ENCODE peak calls at places on chromosomes 12 and 14, in ten cellular contexts. C, O, P, W, U, B, J, D, E and Y are unnamed samples. For H3K4me1 and H3K9me3, the result is how much of the 10 kb centered on the place peaks cover.

GRCh38 chr12:69405466-69405865 is 45.9 kb downstream of the YEATS4 start:
- DNase-seq in C (peak), O (no peak), P (no peak), W (no peak), U (no peak), B (peak), J (no peak), D (no peak), E (peak), Y (no peak)

GRCh38 chr12:54156578-54156977 is 32.2 kb downstream of the SMUG1 start:
- DNase-seq in C (no peak), O (no peak), P (no peak), W (no peak), U (no peak), B (peak), J (no peak), D (no peak), E (no peak), Y (no peak)

GRCh38 chr12:4270670-4271432 is 2.7 kb upstream of the CCND2 start:
- DNase-seq in C (no peak), O (peak), P (peak), W (peak), U (peak), B (no peak), J (peak), D (peak), E (no peak), Y (no peak)

GRCh38 chr12:52825961-52826360 is 8.2 kb downstream of the KRT79 start:
- DNase-seq in C (no peak), O (no peak), P (no peak), W (no peak), U (no peak), B (no peak), J (no peak), D (no peak), E (no peak), Y (no peak)

GRCh38 chr12:101925352-101925751 is 48.0 kb downstream of the DRAM1 start:
- DNase-seq in C (peak), O (peak), P (peak), W (peak), U (no peak), B (peak), J (no peak), D (peak), E (peak), Y (no peak)

GRCh38 chr14:61111145-61112130 is 130.4 kb downstream of the SLC38A6 start:
- DNase-seq in C (no peak), O (no peak), P (no peak), W (no peak), U (no peak), B (no peak), J (no peak), D (no peak), E (no peak), Y (no peak)

GRCh38 chr12:14948672-14949071 is 10.3 kb upstream of the ERP27 start:
- DNase-seq in C (no peak), O (no peak), P (peak), W (peak), U (peak), B (no peak), J (peak), D (no peak), E (no peak), Y (no peak)

GRCh38 chr12:76637807-76638206 is 78.2 kb upstream of the OSBPL8 start:
- DNase-seq in C (no peak), O (no peak), P (no peak), W (no peak), U (no peak), B (peak), J (no peak), D (no peak), E (no peak), Y (no peak)

GRCh38 chr14:75301666-75302325 is 23.2 kb downstream of the FOS start:
- DNase-seq in C (peak), O (peak), P (no peak), W (peak), U (no peak), B (no peak), J (peak), D (peak), E (no peak), Y (no peak)

GRCh38 chr12:57735952-57736742 is 2.4 kb downstream of the AGAP2 start:
- DNase-seq in C (peak), O (peak), P (no peak), W (no peak), U (no peak), B (peak), J (peak), D (no peak), E (no peak), Y (no peak)

GRCh38 chr14:89215166-89215940 is 201.7 kb downstream of the FOXN3 start:
- DNase-seq in C (no peak), O (no peak), P (no peak), W (no peak), U (no peak), B (peak), J (no peak), D (no peak), E (no peak), Y (no peak)

GRCh38 chr14:75486317-75486716 is 36.0 kb upstream of the BATF start:
- DNase-seq in C (no peak), O (no peak), P (no peak), W (no peak), U (no peak), B (no peak), J (peak), D (no peak), E (no peak), Y (no peak)

GRCh38 chr12:114995891-114996290 is 311.9 kb upstream of the TBX3 start:
- DNase-seq in C (no peak), O (no peak), P (no peak), W (no peak), U (no peak), B (no peak), J (no peak), D (no peak), E (no peak), Y (no peak)

GRCh38 chr14:92553456-92553855 is 39.9 kb downstream of the RIN3 start:
- DNase-seq in C (no peak), O (no peak), P (peak), W (no peak), U (no peak), B (peak), J (no peak), D (no peak), E (peak), Y (no peak)

GRCh38 chr12:1398673-1399072 is 195.7 kb downstream of the FBXL14 start:
- DNase-seq in C (no peak), O (no peak), P (no peak), W (no peak), U (no peak), B (no peak), J (peak), D (no peak), E (no peak), Y (no peak)

GRCh38 chr12:100127766-100128508 is 14.7 kb downstream of the BLTP3B start:
- DNase-seq in C (no peak), O (no peak), P (no peak), W (no peak), U (no peak), B (no peak), J (no peak), D (no peak), E (no peak), Y (no peak)

GRCh38 chr12:80445083-80445482 is 1.0 kb downstream of the PTPRQ start:
- DNase-seq in C (no peak), O (no peak), P (no peak), W (no peak), U (no peak), B (peak), J (no peak), D (no peak), E (no peak), Y (no peak)

GRCh38 chr12:94616217-94616729 is 34.1 kb downstream of the TMCC3 start:
- DNase-seq in C (peak), O (no peak), P (peak), W (peak), U (no peak), B (no peak), J (peak), D (no peak), E (peak), Y (peak)

GRCh38 chr14:59679872-59680271 is 103.3 kb upstream of the CCDC175 start:
- DNase-seq in C (peak), O (no peak), P (peak), W (no peak), U (no peak), B (no peak), J (no peak), D (no peak), E (no peak), Y (no peak)

GRCh38 chr12:53145861-53146260 is 34.7 kb upstream of the ZNF740 start:
- DNase-seq in C (no peak), O (no peak), P (no peak), W (no peak), U (no peak), B (no peak), J (no peak), D (no peak), E (no peak), Y (no peak)

GRCh38 chr12:24907464-24907863 is 41.4 kb downstream of the BCAT1 start:
- DNase-seq in C (no peak), O (no peak), P (no peak), W (no peak), U (no peak), B (no peak), J (no peak), D (no peak), E (no peak), Y (no peak)

GRCh38 chr12:99824900-99825562 is 159.7 kb downstream of the ANKS1B start:
- DNase-seq in C (no peak), O (no peak), P (no peak), W (no peak), U (no peak), B (no peak), J (no peak), D (no peak), E (no peak), Y (no peak)

GRCh38 chr12:94082690-94083089 is 65.7 kb upstream of the PLXNC1 start:
- DNase-seq in C (no peak), O (no peak), P (no peak), W (no peak), U (no peak), B (no peak), J (no peak), D (no peak), E (no peak), Y (no peak)

GRCh38 chr14:62002636-62003035 is 240.4 kb downstream of the SNAPC1 start:
- DNase-seq in C (no peak), O (no peak), P (no peak), W (no peak), U (no peak), B (no peak), J (no peak), D (no peak), E (no peak), Y (no peak)

GRCh38 chr14:87705439-87705896 is 287.5 kb downstream of the GALC start:
- DNase-seq in C (no peak), O (no peak), P (no peak), W (no peak), U (no peak), B (no peak), J (no peak), D (no peak), E (no peak), Y (no peak)

GRCh38 chr14:94550041-94550440 is 11.2 kb upstream of the SERPINA4 start:
- DNase-seq in C (no peak), O (no peak), P (no peak), W (no peak), U (no peak), B (no peak), J (no peak), D (no peak), E (no peak), Y (no peak)

GRCh38 chr12:26091837-26092236 is 33.0 kb downstream of the BHLHE41 start:
- DNase-seq in C (peak), O (no peak), P (no peak), W (no peak), U (no peak), B (no peak), J (no peak), D (no peak), E (no peak), Y (no peak)

GRCh38 chr14:59483819-59484610 is at the start of the genes JKAMP and L3HYPDH:
- DNase-seq in C (peak), O (peak), P (peak), W (peak), U (peak), B (peak), J (peak), D (peak), E (peak), Y (peak)

GRCh38 chr14:74593241-74593985 is 18.6 kb downstream of the LTBP2 start:
- DNase-seq in C (no peak), O (no peak), P (no peak), W (no peak), U (no peak), B (no peak), J (no peak), D (no peak), E (no peak), Y (no peak)

GRCh38 chr12:89864419-89864818 is 155.8 kb upstream of the ATP2B1 start:
- DNase-seq in C (no peak), O (no peak), P (no peak), W (no peak), U (no peak), B (no peak), J (no peak), D (no peak), E (no peak), Y (no peak)

GRCh38 chr14:99244299-99244959 is 27.6 kb downstream of the BCL11B start:
- DNase-seq in C (no peak), O (no peak), P (no peak), W (no peak), U (no peak), B (no peak), J (no peak), D (no peak), E (no peak), Y (no peak)

GRCh38 chr14:99244960-99245340 is 27.0 kb downstream of the BCL11B start:
- DNase-seq in C (no peak), O (no peak), P (no peak), W (no peak), U (no peak), B (no peak), J (no peak), D (no peak), E (no peak), Y (no peak)

GRCh38 chr14:99246536-99247083 is 25.4 kb downstream of the BCL11B start:
- DNase-seq in C (no peak), O (no peak), P (no peak), W (no peak), U (peak), B (no peak), J (no peak), D (no peak), E (no peak), Y (peak)

GRCh38 chr14:99247091-99247729 is 24.8 kb downstream of the BCL11B start:
- DNase-seq in C (no peak), O (no peak), P (no peak), W (no peak), U (no peak), B (no peak), J (no peak), D (no peak), E (no peak), Y (peak)

GRCh38 chr14:99245541-99246511 is 26.2 kb downstream of the BCL11B start:
- DNase-seq in C (no peak), O (no peak), P (no peak), W (no peak), U (no peak), B (no peak), J (no peak), D (no peak), E (no peak), Y (peak)
- H3K4me1 ChIP-seq in C (under half), O (under half), P (under half), W (under half), U (half or more), B (under half), J (under half), D (half or more), E (under half), Y (under half)

GRCh38 chr14:98928418-98928817 is 343.6 kb downstream of the BCL11B start:
- DNase-seq in C (no peak), O (no peak), P (no peak), W (no peak), U (no peak), B (no peak), J (no peak), D (peak), E (no peak), Y (no peak)

GRCh38 chr14:98925362-98926040 is 346.5 kb downstream of the BCL11B start:
- DNase-seq in C (no peak), O (no peak), P (no peak), W (no peak), U (no peak), B (no peak), J (no peak), D (peak), E (no peak), Y (no peak)

GRCh38 chr14:98924046-98924445 is 348.0 kb downstream of the BCL11B start:
- DNase-seq in C (no peak), O (no peak), P (no peak), W (no peak), U (no peak), B (no peak), J (no peak), D (peak), E (no peak), Y (no peak)

GRCh38 chr14:98926151-98926550 is 345.8 kb downstream of the BCL11B start:
- DNase-seq in C (no peak), O (no peak), P (no peak), W (no peak), U (no peak), B (no peak), J (no peak), D (peak), E (no peak), Y (no peak)

DNA sequence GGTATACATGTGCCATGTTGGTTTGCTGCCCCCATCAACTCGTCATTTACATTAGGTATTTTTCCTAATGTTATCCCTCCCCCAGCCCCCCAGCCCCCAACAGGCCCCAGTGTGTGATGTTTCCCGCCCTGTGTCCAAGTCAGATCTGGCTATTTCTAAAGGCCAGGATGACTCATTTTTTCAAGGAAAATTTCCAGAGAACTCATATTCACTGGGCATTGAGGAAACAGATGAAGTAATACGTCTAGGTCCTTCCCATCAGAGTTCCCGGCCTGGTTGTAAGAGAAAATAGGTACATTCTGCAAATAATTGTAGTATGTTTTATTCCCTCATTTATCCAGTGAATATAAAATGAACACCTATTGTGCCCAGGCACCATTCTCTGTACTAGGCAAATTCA is 345.2 kb downstream of the BCL11B start:
- DNase-seq in C (no peak), O (no peak), P (no peak), W (no peak), U (no peak), B (no peak), J (no peak), D (peak), E (no peak), Y (no peak)
- H3K9me3 ChIP-seq in C (under half), O (under half), P (under half), W (under half), U (under half), B (under half), J (under half), D (under half), E (under half), Y (under half)

DNA sequence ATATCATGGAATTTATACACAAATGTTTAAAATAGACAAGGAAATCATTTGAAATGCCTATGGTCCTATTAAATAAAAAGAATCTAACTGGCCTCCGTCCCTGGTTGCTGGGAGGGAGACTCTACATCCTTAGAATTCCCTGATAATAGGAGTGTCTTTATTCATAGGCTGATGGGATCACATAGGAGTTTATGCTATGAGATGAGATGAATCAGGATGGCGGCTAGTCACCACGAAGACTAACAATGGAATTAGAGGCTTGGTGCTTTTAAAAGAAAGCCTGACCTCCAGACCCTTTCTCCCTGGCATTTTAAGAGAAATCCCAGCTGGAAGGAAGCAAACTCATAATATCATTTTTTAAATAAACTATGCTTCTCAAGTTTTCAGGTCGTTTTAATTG is 69.7 kb downstream of the SEC23A start:
- DNase-seq in C (no peak), O (no peak), P (no peak), W (no peak), U (no peak), B (peak), J (no peak), D (no peak), E (no peak), Y (peak)
- H3K4me1 ChIP-seq in C (under half), O (under half), P (under half), W (under half), U (under half), B (under half), J (under half), D (under half), E (under half), Y (under half)

DNA sequence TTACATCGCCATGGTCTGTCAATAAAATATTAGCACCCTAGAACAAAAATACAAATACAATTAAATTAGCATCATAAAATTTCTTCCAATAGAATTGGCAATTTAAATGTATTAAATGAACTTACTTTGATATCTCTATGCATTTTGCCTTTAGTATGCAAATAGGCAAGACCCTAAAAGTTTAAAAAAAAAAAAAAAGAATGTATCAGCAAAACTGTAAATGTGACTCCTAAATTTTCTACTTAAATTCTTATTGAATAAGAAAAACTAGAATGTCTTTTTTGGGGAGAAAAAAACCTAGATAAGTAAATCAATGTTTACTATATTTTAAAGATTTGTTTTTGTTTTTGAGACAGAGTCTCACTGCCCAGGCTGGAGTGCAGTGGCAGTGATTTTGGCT is 56.2 kb downstream of the MAP4K5 start:
- DNase-seq in C (no peak), O (no peak), P (no peak), W (no peak), U (no peak), B (no peak), J (no peak), D (no peak), E (no peak), Y (no peak)
- H3K9me3 ChIP-seq in C (under half), O (under half), P (under half), W (under half), U (under half), B (under half), J (under half), D (under half), E (half or more), Y (under half)

DNA sequence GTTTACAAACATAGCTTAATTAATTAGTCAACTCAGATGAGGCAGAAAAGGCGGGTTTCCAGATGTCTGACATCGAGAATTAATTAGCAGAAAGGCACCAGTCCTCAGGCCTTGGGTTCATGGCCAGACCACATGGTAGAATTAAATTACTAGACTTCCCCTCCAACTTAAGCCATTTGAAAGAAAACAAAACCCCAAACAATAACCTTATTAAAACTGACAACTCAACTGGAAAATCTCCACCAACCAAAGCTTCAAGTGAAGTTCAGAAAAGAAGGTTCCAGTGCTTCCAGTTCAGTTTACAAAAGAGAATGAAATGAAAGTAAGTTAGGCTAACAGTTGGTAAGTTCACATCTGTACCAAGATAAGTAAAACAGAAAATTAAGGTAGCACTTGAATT is 349.5 kb downstream of the GRIN2B start:
- DNase-seq in C (no peak), O (no peak), P (no peak), W (no peak), U (no peak), B (no peak), J (no peak), D (no peak), E (no peak), Y (no peak)
- H3K4me1 ChIP-seq in C (under half), O (under half), P (under half), W (under half), U (under half), B (under half), J (under half), D (under half), E (under half), Y (under half)

GRCh38 chr14:106652494-106652893 is 1126.1 kb downstream of the TMEM121 start:
- DNase-seq in C (peak), O (no peak), P (no peak), W (no peak), U (no peak), B (no peak), J (no peak), D (no peak), E (no peak), Y (no peak)
- H3K9me3 ChIP-seq in C (under half), O (under half), P (under half), W (under half), U (under half), B (under half), J (under half), D (under half), E (under half), Y (under half)